ENCODE peak calls at places on chromosomes 4 and X, in four cellular contexts. One of them, this sample, is unnamed.

GRCh38 chr4:105896984-105897760 is 1.9 kb downstream of the NPNT start:
- DNase-seq in dorsolateral prefrontal cortex: no peak
- DNase-seq in CD8-positive, alpha-beta T cell: no peak
- DNase-seq in AG04450: no peak
- DNase-seq in this sample: no peak

GRCh38 chr4:8085491-8086479 is 72.8 kb downstream of the ABLIM2 start:
- DNase-seq in AG04450: no peak
- DNase-seq in CD8-positive, alpha-beta T cell: no peak
- DNase-seq in dorsolateral prefrontal cortex: no peak
- DNase-seq in this sample: no peak

GRCh38 chr4:52842788-52843187 is 19.3 kb upstream of the RASL11B start:
- DNase-seq in CD8-positive, alpha-beta T cell: no peak
- DNase-seq in dorsolateral prefrontal cortex: no peak
- DNase-seq in AG04450: no peak
- DNase-seq in this sample: no peak

GRCh38 chr4:3532714-3533336 is 603 bp upstream of the LRPAP1 start:
- DNase-seq in dorsolateral prefrontal cortex: no peak
- DNase-seq in AG04450: no peak
- DNase-seq in CD8-positive, alpha-beta T cell: no peak
- DNase-seq in this sample: no peak

GRCh38 chr4:6731780-6732179 is 15.8 kb downstream of the BLOC1S4 start:
- DNase-seq in AG04450: no peak
- DNase-seq in dorsolateral prefrontal cortex: no peak
- DNase-seq in CD8-positive, alpha-beta T cell: no peak
- DNase-seq in this sample: no peak

GRCh38 chr4:40978548-40978947 is 228.8 kb downstream of the NSUN7 start:
- DNase-seq in AG04450: no peak
- DNase-seq in CD8-positive, alpha-beta T cell: no peak
- DNase-seq in dorsolateral prefrontal cortex: no peak
- DNase-seq in this sample: no peak

GRCh38 chrX:76148011-76148665 is 24.7 kb upstream of the PBDC1 start:
- DNase-seq in CD8-positive, alpha-beta T cell: no peak
- DNase-seq in AG04450: no peak
- DNase-seq in dorsolateral prefrontal cortex: no peak
- DNase-seq in this sample: no peak

GRCh38 chr4:133270021-133270570 is 121.0 kb downstream of the PCDH10 start:
- DNase-seq in CD8-positive, alpha-beta T cell: no peak
- DNase-seq in dorsolateral prefrontal cortex: no peak
- DNase-seq in AG04450: no peak
- DNase-seq in this sample: no peak

GRCh38 chr4:26171953-26172352 is 148.9 kb upstream of the RBPJ start:
- DNase-seq in AG04450: peak; percentile 99
- DNase-seq in dorsolateral prefrontal cortex: no peak
- DNase-seq in CD8-positive, alpha-beta T cell: no peak
- DNase-seq in this sample: no peak

GRCh38 chr4:118286685-118287084 is 66.1 kb downstream of the PRSS12 start:
- DNase-seq in dorsolateral prefrontal cortex: no peak
- DNase-seq in CD8-positive, alpha-beta T cell: no peak
- DNase-seq in AG04450: no peak
- DNase-seq in this sample: no peak

GRCh38 chr4:16411691-16412090 is 185.4 kb upstream of the TAPT1 start:
- DNase-seq in CD8-positive, alpha-beta T cell: no peak
- DNase-seq in AG04450: no peak
- DNase-seq in dorsolateral prefrontal cortex: no peak
- DNase-seq in this sample: no peak

GRCh38 chr4:72076562-72076961 is 44.8 kb downstream of the NPFFR2 start:
- DNase-seq in CD8-positive, alpha-beta T cell: no peak
- DNase-seq in AG04450: no peak
- DNase-seq in dorsolateral prefrontal cortex: no peak
- DNase-seq in this sample: no peak

GRCh38 chrX:48470833-48471118 is 716 bp upstream of the SLC38A5 start:
- DNase-seq in AG04450: no peak
- DNase-seq in dorsolateral prefrontal cortex: no peak
- DNase-seq in CD8-positive, alpha-beta T cell: no peak
- DNase-seq in this sample: no peak

GRCh38 chr4:57499786-57500185 is 389.6 kb upstream of the IGFBP7 start:
- DNase-seq in CD8-positive, alpha-beta T cell: no peak
- DNase-seq in dorsolateral prefrontal cortex: no peak
- DNase-seq in AG04450: no peak
- DNase-seq in this sample: no peak

GRCh38 chrX:47690175-47690574 is 31.2 kb upstream of the UXT start:
- DNase-seq in CD8-positive, alpha-beta T cell: no peak
- DNase-seq in AG04450: no peak
- DNase-seq in dorsolateral prefrontal cortex: no peak
- DNase-seq in this sample: no peak

GRCh38 chr4:185535818-185536729 is 767 bp upstream of the PDLIM3 start:
- DNase-seq in dorsolateral prefrontal cortex: peak; percentile 41
- DNase-seq in AG04450: no peak
- DNase-seq in CD8-positive, alpha-beta T cell: no peak
- DNase-seq in this sample: no peak

GRCh38 chr4:74583066-74583700 is 138.2 kb downstream of the AREG start:
- DNase-seq in AG04450: no peak
- DNase-seq in CD8-positive, alpha-beta T cell: no peak
- DNase-seq in dorsolateral prefrontal cortex: no peak
- DNase-seq in this sample: no peak

GRCh38 chr4:89248879-89249281 is 58.7 kb downstream of the GPRIN3 start:
- DNase-seq in dorsolateral prefrontal cortex: no peak
- DNase-seq in AG04450: no peak
- DNase-seq in CD8-positive, alpha-beta T cell: no peak
- DNase-seq in this sample: no peak

GRCh38 chrX:53080628-53081580 is 1.3 kb upstream of the TSPYL2 start:
- DNase-seq in dorsolateral prefrontal cortex: no peak
- DNase-seq in CD8-positive, alpha-beta T cell: no peak
- DNase-seq in AG04450: no peak
- DNase-seq in this sample: no peak
- H3K27ac ChIP-seq in dorsolateral prefrontal cortex: peak overlapping the region; percentile 81
- H3K27ac ChIP-seq in CD8-positive, alpha-beta T cell: peak overlapping the region; percentile 30
- H3K27ac ChIP-seq in AG04450: peak overlapping the region; percentile 82
- H3K27ac ChIP-seq in this sample: peak overlapping the region; percentile 65

DNA sequence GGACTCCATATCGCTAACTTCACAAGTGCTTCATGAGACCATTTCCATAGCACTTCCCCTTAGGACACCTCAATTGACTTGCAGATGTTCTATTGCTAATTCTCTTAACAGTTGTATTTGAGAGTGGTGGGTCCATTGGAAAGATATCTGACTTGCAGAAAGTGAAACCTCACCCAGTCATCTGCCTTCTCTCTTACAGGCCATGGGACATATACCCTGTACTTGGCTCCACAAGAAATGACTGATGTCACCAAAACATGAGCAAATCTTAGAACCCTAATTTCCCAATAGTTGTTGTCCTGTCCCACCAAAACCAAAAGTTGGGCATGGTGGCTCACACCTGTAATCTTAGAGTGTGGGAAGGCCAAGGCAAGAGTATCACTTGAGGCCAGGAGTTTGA is 101.9 kb upstream of the MAML3 start:
- DNase-seq in AG04450: no peak
- DNase-seq in CD8-positive, alpha-beta T cell: no peak
- DNase-seq in dorsolateral prefrontal cortex: no peak
- DNase-seq in this sample: no peak
- H3K27ac ChIP-seq in AG04450: no peak overlapping the region
- H3K27ac ChIP-seq in CD8-positive, alpha-beta T cell: no peak overlapping the region
- H3K27ac ChIP-seq in dorsolateral prefrontal cortex: no peak overlapping the region
- H3K27ac ChIP-seq in this sample: no peak overlapping the region

GRCh38 chrX:13223868-13224555 is 95.8 kb downstream of the ATXN3L start:
- DNase-seq in AG04450: peak; percentile 55
- DNase-seq in CD8-positive, alpha-beta T cell: no peak
- DNase-seq in dorsolateral prefrontal cortex: no peak
- DNase-seq in this sample: no peak
- H3K27ac ChIP-seq in AG04450: peak overlapping the region; percentile 61
- H3K27ac ChIP-seq in CD8-positive, alpha-beta T cell: no peak overlapping the region
- H3K27ac ChIP-seq in dorsolateral prefrontal cortex: no peak overlapping the region
- H3K27ac ChIP-seq in this sample: no peak overlapping the region

GRCh38 chrX:39983715-39984114 is 114.0 kb downstream of the BCOR start:
- DNase-seq in AG04450: no peak
- DNase-seq in CD8-positive, alpha-beta T cell: no peak
- DNase-seq in dorsolateral prefrontal cortex: no peak
- DNase-seq in this sample: no peak
- H3K27ac ChIP-seq in AG04450: no peak overlapping the region
- H3K27ac ChIP-seq in CD8-positive, alpha-beta T cell: no peak overlapping the region
- H3K27ac ChIP-seq in dorsolateral prefrontal cortex: no peak overlapping the region
- H3K27ac ChIP-seq in this sample: no peak overlapping the region

GRCh38 chrX:109841257-109841656 is 108.2 kb upstream of the ACSL4 start:
- DNase-seq in dorsolateral prefrontal cortex: no peak
- DNase-seq in AG04450: no peak
- DNase-seq in CD8-positive, alpha-beta T cell: no peak
- DNase-seq in this sample: no peak

GRCh38 chrX:109842611-109843010 is 109.6 kb upstream of the ACSL4 start:
- DNase-seq in dorsolateral prefrontal cortex: no peak
- DNase-seq in AG04450: no peak
- DNase-seq in CD8-positive, alpha-beta T cell: no peak
- DNase-seq in this sample: no peak

GRCh38 chrX:109839694-109840358 is 106.8 kb upstream of the ACSL4 start:
- DNase-seq in AG04450: no peak
- DNase-seq in dorsolateral prefrontal cortex: no peak
- DNase-seq in CD8-positive, alpha-beta T cell: no peak
- DNase-seq in this sample: no peak

GRCh38 chrX:109841869-109842579 is 109.0 kb upstream of the ACSL4 start:
- DNase-seq in CD8-positive, alpha-beta T cell: no peak
- DNase-seq in dorsolateral prefrontal cortex: no peak
- DNase-seq in AG04450: no peak
- DNase-seq in this sample: no peak

GRCh38 chrX:109840585-109840984 is 107.5 kb upstream of the ACSL4 start:
- DNase-seq in dorsolateral prefrontal cortex: no peak
- DNase-seq in AG04450: peak; percentile 81
- DNase-seq in CD8-positive, alpha-beta T cell: no peak
- DNase-seq in this sample: no peak
- H3K27ac ChIP-seq in dorsolateral prefrontal cortex: no peak overlapping the region
- H3K27ac ChIP-seq in AG04450: peak overlapping the region; percentile 88
- H3K27ac ChIP-seq in CD8-positive, alpha-beta T cell: no peak overlapping the region
- H3K27ac ChIP-seq in this sample: no peak overlapping the region

This sample was measured in effector memory CD4-positive, alpha-beta T cell.